ENCODE peak calls at places on chromosomes 11 and 22, in four cellular contexts. One of them, this sample, is unnamed. For H3K9me3, the result is how much of the 10 kb centered on the place peaks cover.

GRCh38 chr22:22942511-22943329 is 55.1 kb downstream of the IGLL5 start:
- DNase-seq in body of pancreas: peak
- DNase-seq in mesenchymal stem cell: peak
- DNase-seq in adrenal gland: peak
- DNase-seq in this sample: peak

GRCh38 chr11:116101737-116102275 is 597.6 kb upstream of the CADM1 start:
- DNase-seq in body of pancreas: no peak
- DNase-seq in mesenchymal stem cell: no peak
- DNase-seq in adrenal gland: no peak
- DNase-seq in this sample: no peak

GRCh38 chr11:57514538-57515331 is 767 bp downstream of the SLC43A1 start:
- DNase-seq in body of pancreas: peak
- DNase-seq in mesenchymal stem cell: peak
- DNase-seq in adrenal gland: peak
- DNase-seq in this sample: peak

GRCh38 chr11:114250180-114250579 is 46.0 kb upstream of the NNMT start:
- DNase-seq in body of pancreas: no peak
- DNase-seq in mesenchymal stem cell: no peak
- DNase-seq in adrenal gland: no peak
- DNase-seq in this sample: no peak

GRCh38 chr11:74739546-74740270 is 8.5 kb upstream of the CHRDL2 start:
- DNase-seq in body of pancreas: peak
- DNase-seq in mesenchymal stem cell: peak
- DNase-seq in adrenal gland: peak
- DNase-seq in this sample: peak

GRCh38 chr22:35454416-35455054 is 54.6 kb downstream of the MCM5 start:
- DNase-seq in body of pancreas: no peak
- DNase-seq in mesenchymal stem cell: no peak
- DNase-seq in adrenal gland: peak
- DNase-seq in this sample: no peak

GRCh38 chr11:107747622-107748021 is 35.8 kb upstream of the SLN start:
- DNase-seq in body of pancreas: no peak
- DNase-seq in mesenchymal stem cell: no peak
- DNase-seq in adrenal gland: no peak
- DNase-seq in this sample: no peak

GRCh38 chr11:119783466-119784400 is 54.7 kb upstream of the NECTIN1 start:
- DNase-seq in body of pancreas: no peak
- DNase-seq in mesenchymal stem cell: no peak
- DNase-seq in adrenal gland: no peak
- DNase-seq in this sample: no peak

GRCh38 chr22:27867114-27867957 is 51.7 kb downstream of the PITPNB start:
- DNase-seq in body of pancreas: no peak
- DNase-seq in mesenchymal stem cell: peak
- DNase-seq in adrenal gland: no peak
- DNase-seq in this sample: no peak

GRCh38 chr11:112786886-112787530 is 174.2 kb upstream of the NCAM1 start:
- DNase-seq in body of pancreas: no peak
- DNase-seq in mesenchymal stem cell: no peak
- DNase-seq in adrenal gland: no peak
- DNase-seq in this sample: no peak

GRCh38 chr22:46508391-46508999 is 28.9 kb downstream of the CELSR1 start:
- DNase-seq in body of pancreas: no peak
- DNase-seq in mesenchymal stem cell: no peak
- DNase-seq in adrenal gland: no peak
- DNase-seq in this sample: no peak

GRCh38 chr11:67120881-67121710 is 2.0 kb downstream of the KDM2A start:
- DNase-seq in body of pancreas: peak
- DNase-seq in mesenchymal stem cell: peak
- DNase-seq in adrenal gland: peak
- DNase-seq in this sample: no peak

GRCh38 chr11:44615041-44615513 is 49.6 kb downstream of the CD82 start:
- DNase-seq in body of pancreas: no peak
- DNase-seq in mesenchymal stem cell: no peak
- DNase-seq in adrenal gland: no peak
- DNase-seq in this sample: no peak

GRCh38 chr22:20155330-20156041 is 4.6 kb upstream of the CCDC188 start:
- DNase-seq in body of pancreas: no peak
- DNase-seq in mesenchymal stem cell: no peak
- DNase-seq in adrenal gland: peak
- DNase-seq in this sample: peak

GRCh38 chr11:106464728-106465127 is 387.3 kb downstream of the AASDHPPT start:
- DNase-seq in body of pancreas: no peak
- DNase-seq in mesenchymal stem cell: no peak
- DNase-seq in adrenal gland: no peak
- DNase-seq in this sample: no peak

GRCh38 chr22:20130739-20131592 is 638 bp upstream of the ZDHHC8 start:
- DNase-seq in body of pancreas: peak
- DNase-seq in mesenchymal stem cell: peak
- DNase-seq in adrenal gland: peak
- DNase-seq in this sample: peak

GRCh38 chr11:108662700-108663099 is 2.2 kb upstream of the DDX10 start:
- DNase-seq in body of pancreas: no peak
- DNase-seq in mesenchymal stem cell: no peak
- DNase-seq in adrenal gland: no peak
- DNase-seq in this sample: no peak

GRCh38 chr11:75174781-75175370 is 24.0 kb downstream of the SLCO2B1 start:
- DNase-seq in body of pancreas: no peak
- DNase-seq in mesenchymal stem cell: peak
- DNase-seq in adrenal gland: peak
- DNase-seq in this sample: peak

GRCh38 chr11:32829680-32830412 is at the start of gene PRRG4:
- DNase-seq in body of pancreas: peak
- DNase-seq in mesenchymal stem cell: no peak
- DNase-seq in adrenal gland: peak
- DNase-seq in this sample: peak

GRCh38 chr22:23404689-23405365 is 175.3 kb downstream of the IGLL1 start:
- DNase-seq in body of pancreas: no peak
- DNase-seq in mesenchymal stem cell: peak
- DNase-seq in adrenal gland: peak
- DNase-seq in this sample: no peak

GRCh38 chr11:31655483-31655882 is 145.9 kb downstream of the ELP4 start:
- DNase-seq in body of pancreas: no peak
- DNase-seq in mesenchymal stem cell: peak
- DNase-seq in adrenal gland: no peak
- DNase-seq in this sample: no peak

GRCh38 chr11:87926250-87926970 is 248.8 kb downstream of the RAB38 start:
- DNase-seq in body of pancreas: no peak
- DNase-seq in mesenchymal stem cell: peak
- DNase-seq in adrenal gland: peak
- DNase-seq in this sample: no peak

DNA sequence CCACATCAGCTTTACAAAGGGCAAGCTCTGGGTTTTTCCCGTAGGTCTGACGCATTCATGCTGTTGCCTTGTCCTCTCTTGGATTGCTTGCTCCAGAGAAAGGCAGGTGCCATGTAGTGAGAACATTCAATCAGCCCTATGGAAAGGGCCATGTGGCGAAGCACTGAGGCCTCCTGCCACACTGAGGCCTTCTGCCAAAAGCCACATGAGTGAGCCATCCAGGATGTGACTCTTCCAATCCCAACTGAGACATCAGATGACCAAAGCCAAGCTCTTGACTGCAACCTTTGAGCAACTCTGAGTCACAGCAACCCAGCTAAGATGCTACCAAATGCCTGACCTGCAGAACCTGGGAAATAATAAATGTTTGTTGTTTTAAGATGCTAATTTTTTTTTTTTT is 9.0 kb upstream of the PANX3 start:
- DNase-seq in body of pancreas: no peak
- DNase-seq in mesenchymal stem cell: no peak
- DNase-seq in adrenal gland: no peak
- DNase-seq in this sample: no peak
- H3K27ac ChIP-seq in body of pancreas: no peak
- H3K27ac ChIP-seq in mesenchymal stem cell: no peak
- H3K27ac ChIP-seq in adrenal gland: no peak
- H3K27ac ChIP-seq in this sample: no peak

GRCh38 chr22:29117799-29118477 is 45.1 kb downstream of the KREMEN1 start:
- DNase-seq in body of pancreas: no peak
- DNase-seq in mesenchymal stem cell: peak
- DNase-seq in adrenal gland: no peak
- DNase-seq in this sample: no peak
- H3K9me3 ChIP-seq in body of pancreas: under half
- H3K9me3 ChIP-seq in mesenchymal stem cell: under half
- H3K9me3 ChIP-seq in adrenal gland: under half
- H3K9me3 ChIP-seq in this sample: under half

GRCh38 chr11:714436-714835 is 8.4 kb downstream of the EPS8L2 start:
- DNase-seq in body of pancreas: no peak
- DNase-seq in mesenchymal stem cell: no peak
- DNase-seq in adrenal gland: no peak
- DNase-seq in this sample: no peak
- H3K27ac ChIP-seq in body of pancreas: no peak
- H3K27ac ChIP-seq in mesenchymal stem cell: no peak
- H3K27ac ChIP-seq in adrenal gland: no peak
- H3K27ac ChIP-seq in this sample: no peak

DNA sequence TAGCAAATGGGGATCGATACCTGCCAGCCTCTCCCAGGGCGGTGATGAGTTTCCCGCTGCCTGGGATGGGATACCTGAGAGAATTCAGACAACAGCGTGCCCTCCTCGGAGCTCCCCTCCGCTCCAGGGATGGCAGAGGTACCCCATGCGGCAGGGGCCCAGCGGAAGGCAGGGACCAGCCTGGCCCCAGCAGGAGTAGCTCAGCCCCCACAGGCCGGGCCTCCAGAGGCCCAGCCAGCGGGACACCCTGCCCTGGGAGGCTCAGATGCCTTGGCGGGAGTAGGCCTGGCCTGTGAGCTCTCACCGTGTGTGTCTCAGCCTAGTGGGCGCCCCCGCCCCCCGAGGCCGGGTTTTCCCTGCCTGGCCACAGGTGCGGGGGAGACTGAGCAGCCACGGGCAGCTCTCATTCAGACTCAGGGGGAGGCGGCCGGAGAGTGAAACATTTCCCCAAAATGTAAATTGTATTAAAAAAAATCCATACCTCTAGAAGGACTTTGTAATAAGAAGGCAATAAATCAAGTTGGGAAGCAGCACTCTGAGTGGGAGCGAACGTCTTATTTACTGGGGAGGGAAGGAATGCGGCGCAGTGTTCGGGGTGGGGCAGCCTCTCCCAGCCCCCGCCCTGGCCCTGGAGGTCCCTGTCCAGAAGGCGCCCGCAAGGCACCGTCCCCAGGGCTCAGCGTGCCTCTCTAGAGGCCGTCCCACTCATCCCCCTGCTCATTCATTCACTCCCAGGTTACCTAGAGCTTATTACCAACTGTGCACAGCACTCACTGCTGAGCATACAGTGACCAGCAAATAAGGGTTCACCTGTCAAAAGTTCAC is 888.0 kb downstream of the BRD1 start:
- DNase-seq in body of pancreas: no peak
- DNase-seq in mesenchymal stem cell: no peak
- DNase-seq in adrenal gland: no peak
- DNase-seq in this sample: no peak
- H3K9me3 ChIP-seq in body of pancreas: under half
- H3K9me3 ChIP-seq in mesenchymal stem cell: under half
- H3K9me3 ChIP-seq in adrenal gland: under half
- H3K9me3 ChIP-seq in this sample: under half

GRCh38 chr22:36850682-36851081 is 10.1 kb upstream of the NCF4 start:
- DNase-seq in body of pancreas: no peak
- DNase-seq in mesenchymal stem cell: no peak
- DNase-seq in adrenal gland: no peak
- DNase-seq in this sample: no peak
- H3K27ac ChIP-seq in body of pancreas: no peak
- H3K27ac ChIP-seq in mesenchymal stem cell: no peak
- H3K27ac ChIP-seq in adrenal gland: no peak
- H3K27ac ChIP-seq in this sample: no peak

GRCh38 chr22:49639956-49640355 is 187.7 kb downstream of the BRD1 start:
- DNase-seq in body of pancreas: no peak
- DNase-seq in mesenchymal stem cell: no peak
- DNase-seq in adrenal gland: no peak
- DNase-seq in this sample: no peak
- H3K9me3 ChIP-seq in body of pancreas: under half
- H3K9me3 ChIP-seq in mesenchymal stem cell: under half
- H3K9me3 ChIP-seq in adrenal gland: under half
- H3K9me3 ChIP-seq in this sample: under half

GRCh38 chr11:104968365-104968855 is at the start of gene CASP4:
- DNase-seq in body of pancreas: peak
- DNase-seq in mesenchymal stem cell: peak
- DNase-seq in adrenal gland: no peak
- DNase-seq in this sample: peak
- H3K27ac ChIP-seq in body of pancreas: peak
- H3K27ac ChIP-seq in mesenchymal stem cell: no peak
- H3K27ac ChIP-seq in adrenal gland: peak
- H3K27ac ChIP-seq in this sample: peak

This sample was measured in uterus.